ENCODE peak calls at places on chromosomes 5 and 9, in eight cellular contexts. U, B, Z, C, O, D, W and F are unnamed samples.

GRCh38 chr9:36426945-36427344 is 26.9 kb upstream of the RNF38 start:
- DNase-seq in Z (no peak), U (no peak), W (no peak), B (no peak), C (no peak), D (no peak), O (no peak), F (no peak)

GRCh38 chr9:20848490-20848889 is 164.4 kb downstream of the FOCAD start:
- DNase-seq in W (no peak), U (no peak), Z (no peak), B (no peak), D (no peak), C (no peak), O (no peak), F (no peak)

GRCh38 chr5:94884294-94884693 is 265.8 kb downstream of the SLF1 start:
- DNase-seq in W (no peak), O (no peak), U (no peak), Z (no peak), D (no peak), C (no peak), B (no peak), F (no peak)

GRCh38 chr5:2024986-2025721 is 142.4 kb upstream of the IRX4 start:
- DNase-seq in D (no peak), U (no peak), B (no peak), C (no peak), Z (no peak), O (no peak), W (no peak), F (no peak)

GRCh38 chr9:99445920-99446319 is 223.8 kb downstream of the SEC61B start:
- DNase-seq in Z (peak), U (no peak), D (no peak), O (no peak), C (no peak), W (no peak), B (no peak), F (no peak)

GRCh38 chr9:69174645-69175487 is 789 bp downstream of the TJP2 start:
- DNase-seq in Z (peak), D (no peak), W (peak), C (no peak), B (peak), U (peak), O (peak), F (peak)

GRCh38 chr5:16486679-16487078 is 21.1 kb upstream of the ZNF622 start:
- DNase-seq in B (peak), Z (no peak), W (no peak), C (no peak), D (no peak), O (no peak), U (no peak), F (no peak)

GRCh38 chr9:121317737-121318630 is 50.0 kb downstream of the GSN start:
- DNase-seq in O (no peak), D (no peak), U (no peak), W (no peak), B (no peak), C (no peak), Z (no peak), F (no peak)

GRCh38 chr5:88380332-88380731 is 111.7 kb upstream of the TMEM161B start:
- DNase-seq in C (no peak), Z (no peak), O (no peak), W (no peak), U (no peak), B (no peak), D (no peak), F (no peak)

GRCh38 chr5:57383093-57383861 is 99.3 kb downstream of the ACTBL2 start:
- DNase-seq in C (no peak), U (no peak), D (no peak), Z (peak), B (peak), W (peak), O (no peak), F (no peak)

GRCh38 chr5:87746891-87747366 is 334.2 kb upstream of the CCNH start:
- DNase-seq in D (no peak), C (no peak), W (no peak), Z (no peak), U (no peak), B (no peak), O (no peak), F (no peak)